ENCODE peak calls at places on chromosomes 6 and 20, in six cellular contexts. One of them, this sample, is unnamed.

GRCh38 chr20:24828992-24829648 is 119.9 kb upstream of the CST7 start:
- DNase-seq in cardiac muscle cell: no peak
- DNase-seq in WERI-Rb-1: no peak
- DNase-seq in heart left ventricle: no peak
- DNase-seq in body of pancreas: no peak
- DNase-seq in RWPE2: peak; percentile 24
- DNase-seq in this sample: no peak

GRCh38 chr6:53979468-53980067 is 131.7 kb upstream of the MLIP start:
- DNase-seq in cardiac muscle cell: peak; percentile 54
- DNase-seq in WERI-Rb-1: no peak
- DNase-seq in heart left ventricle: no peak
- DNase-seq in body of pancreas: no peak
- DNase-seq in RWPE2: no peak
- DNase-seq in this sample: peak; percentile 24

GRCh38 chr6:157727629-157728182 is 95.3 kb upstream of the SNX9 start:
- DNase-seq in cardiac muscle cell: no peak
- DNase-seq in WERI-Rb-1: no peak
- DNase-seq in heart left ventricle: no peak
- DNase-seq in body of pancreas: no peak
- DNase-seq in RWPE2: no peak
- DNase-seq in this sample: no peak

GRCh38 chr6:34531580-34532201 is 24.4 kb downstream of the SPDEF start:
- DNase-seq in cardiac muscle cell: peak; percentile 74
- DNase-seq in WERI-Rb-1: peak; percentile 54
- DNase-seq in heart left ventricle: peak; percentile 82
- DNase-seq in body of pancreas: no peak
- DNase-seq in RWPE2: no peak
- DNase-seq in this sample: peak; percentile 95

GRCh38 chr6:147528511-147529145 is 20.1 kb downstream of the SAMD5 start:
- DNase-seq in cardiac muscle cell: no peak
- DNase-seq in WERI-Rb-1: no peak
- DNase-seq in heart left ventricle: no peak
- DNase-seq in body of pancreas: no peak
- DNase-seq in RWPE2: no peak
- DNase-seq in this sample: no peak

GRCh38 chr20:45904583-45905504 is 7.1 kb downstream of the PLTP start:
- DNase-seq in cardiac muscle cell: no peak
- DNase-seq in WERI-Rb-1: no peak
- DNase-seq in heart left ventricle: peak; percentile 15
- DNase-seq in body of pancreas: no peak
- DNase-seq in RWPE2: no peak
- DNase-seq in this sample: peak; percentile 43

GRCh38 chr6:169112483-169113320 is 140.9 kb downstream of the THBS2 start:
- DNase-seq in cardiac muscle cell: no peak
- DNase-seq in WERI-Rb-1: no peak
- DNase-seq in heart left ventricle: no peak
- DNase-seq in body of pancreas: no peak
- DNase-seq in RWPE2: no peak
- DNase-seq in this sample: no peak

GRCh38 chr20:56001106-56001785 is 4.1 kb downstream of the CBLN4 start:
- DNase-seq in cardiac muscle cell: no peak
- DNase-seq in WERI-Rb-1: no peak
- DNase-seq in heart left ventricle: no peak
- DNase-seq in body of pancreas: peak; percentile 42
- DNase-seq in RWPE2: no peak
- DNase-seq in this sample: no peak

GRCh38 chr6:164167873-164168405 is 753.4 kb downstream of the QKI start:
- DNase-seq in cardiac muscle cell: no peak
- DNase-seq in WERI-Rb-1: no peak
- DNase-seq in heart left ventricle: peak; percentile 35
- DNase-seq in body of pancreas: peak; percentile 19
- DNase-seq in RWPE2: no peak
- DNase-seq in this sample: no peak

GRCh38 chr6:30881987-30882763 is 2.1 kb upstream of the DDR1 start:
- DNase-seq in cardiac muscle cell: peak; percentile 59
- DNase-seq in WERI-Rb-1: peak; percentile 78
- DNase-seq in heart left ventricle: no peak
- DNase-seq in body of pancreas: peak; percentile 29
- DNase-seq in RWPE2: no peak
- DNase-seq in this sample: peak; percentile 80

GRCh38 chr6:108732101-108732870 is 115.9 kb upstream of the ARMC2 start:
- DNase-seq in cardiac muscle cell: no peak
- DNase-seq in WERI-Rb-1: peak; percentile 19
- DNase-seq in heart left ventricle: no peak
- DNase-seq in body of pancreas: no peak
- DNase-seq in RWPE2: peak; percentile 76
- DNase-seq in this sample: no peak

GRCh38 chr20:38057351-38057972 is 23.9 kb downstream of the RPRD1B start:
- DNase-seq in cardiac muscle cell: peak; percentile 96
- DNase-seq in WERI-Rb-1: peak; percentile 87
- DNase-seq in heart left ventricle: peak; percentile 93
- DNase-seq in body of pancreas: peak; percentile 82
- DNase-seq in RWPE2: peak; percentile 96
- DNase-seq in this sample: peak; percentile 84

GRCh38 chr6:116997496-116997895 is 120.5 kb downstream of the RFX6 start:
- DNase-seq in cardiac muscle cell: no peak
- DNase-seq in WERI-Rb-1: no peak
- DNase-seq in heart left ventricle: no peak
- DNase-seq in body of pancreas: no peak
- DNase-seq in RWPE2: no peak
- DNase-seq in this sample: no peak

GRCh38 chr6:26401987-26402658 is at the start of gene BTN3A1:
- DNase-seq in cardiac muscle cell: peak; percentile 69
- DNase-seq in WERI-Rb-1: peak; percentile 83
- DNase-seq in heart left ventricle: peak; percentile 66
- DNase-seq in body of pancreas: peak; percentile 53
- DNase-seq in RWPE2: no peak
- DNase-seq in this sample: peak; percentile 44

GRCh38 chr20:10861619-10862018 is 187.8 kb upstream of the JAG1 start:
- DNase-seq in cardiac muscle cell: no peak
- DNase-seq in WERI-Rb-1: no peak
- DNase-seq in heart left ventricle: no peak
- DNase-seq in body of pancreas: peak; percentile 66
- DNase-seq in RWPE2: no peak
- DNase-seq in this sample: no peak

GRCh38 chr20:38126146-38126912 is 38.7 kb downstream of the TGM2 start:
- DNase-seq in cardiac muscle cell: no peak
- DNase-seq in WERI-Rb-1: no peak
- DNase-seq in heart left ventricle: peak; percentile 36
- DNase-seq in body of pancreas: no peak
- DNase-seq in RWPE2: peak; percentile 75
- DNase-seq in this sample: peak; percentile 11

GRCh38 chr6:39048481-39049399 is at the start of gene GLP1R:
- DNase-seq in cardiac muscle cell: peak; percentile 34
- DNase-seq in WERI-Rb-1: no peak
- DNase-seq in heart left ventricle: no peak
- DNase-seq in body of pancreas: peak; percentile 54
- DNase-seq in RWPE2: no peak
- DNase-seq in this sample: peak; percentile 93

GRCh38 chr6:47306887-47307286 is 2.8 kb downstream of the TNFRSF21 start:
- DNase-seq in cardiac muscle cell: no peak
- DNase-seq in WERI-Rb-1: no peak
- DNase-seq in heart left ventricle: no peak
- DNase-seq in body of pancreas: no peak
- DNase-seq in RWPE2: no peak
- DNase-seq in this sample: no peak

GRCh38 chr20:61399433-61399832 is 147.4 kb downstream of the CDH4 start:
- DNase-seq in cardiac muscle cell: no peak
- DNase-seq in WERI-Rb-1: no peak
- DNase-seq in heart left ventricle: no peak
- DNase-seq in body of pancreas: no peak
- DNase-seq in RWPE2: peak; percentile 77
- DNase-seq in this sample: no peak

GRCh38 chr20:47784256-47784598 is 1.1 kb downstream of the SULF2 start:
- DNase-seq in cardiac muscle cell: no peak
- DNase-seq in WERI-Rb-1: no peak
- DNase-seq in heart left ventricle: no peak
- DNase-seq in body of pancreas: no peak
- DNase-seq in RWPE2: no peak
- DNase-seq in this sample: no peak

GRCh38 chr20:1367479-1367878 is 25.4 kb downstream of the FKBP1A start:
- DNase-seq in cardiac muscle cell: no peak
- DNase-seq in WERI-Rb-1: no peak
- DNase-seq in heart left ventricle: no peak
- DNase-seq in body of pancreas: no peak
- DNase-seq in RWPE2: no peak
- DNase-seq in this sample: no peak

GRCh38 chr20:19449051-19449450 is 236.6 kb downstream of the SLC24A3 start:
- DNase-seq in cardiac muscle cell: no peak
- DNase-seq in WERI-Rb-1: no peak
- DNase-seq in heart left ventricle: no peak
- DNase-seq in body of pancreas: no peak
- DNase-seq in RWPE2: no peak
- DNase-seq in this sample: no peak

GRCh38 chr6:44297063-44298038 is 15.8 kb downstream of the AARS2 start:
- DNase-seq in cardiac muscle cell: peak; percentile 84
- DNase-seq in WERI-Rb-1: peak; percentile 73
- DNase-seq in heart left ventricle: peak; percentile 60
- DNase-seq in body of pancreas: no peak
- DNase-seq in RWPE2: no peak
- DNase-seq in this sample: peak; percentile 94

GRCh38 chr20:49282584-49283171 is 4.8 kb upstream of the ZNFX1 start:
- DNase-seq in cardiac muscle cell: no peak
- DNase-seq in WERI-Rb-1: no peak
- DNase-seq in heart left ventricle: no peak
- DNase-seq in body of pancreas: no peak
- DNase-seq in RWPE2: no peak
- DNase-seq in this sample: no peak

GRCh38 chr20:49284818-49285217 is 7.0 kb upstream of the ZNFX1 start:
- DNase-seq in cardiac muscle cell: no peak
- DNase-seq in WERI-Rb-1: no peak
- DNase-seq in heart left ventricle: no peak
- DNase-seq in body of pancreas: no peak
- DNase-seq in RWPE2: no peak
- DNase-seq in this sample: no peak

GRCh38 chr20:49283703-49284625 is 6.1 kb upstream of the ZNFX1 start:
- DNase-seq in cardiac muscle cell: no peak
- DNase-seq in WERI-Rb-1: no peak
- DNase-seq in heart left ventricle: no peak
- DNase-seq in body of pancreas: no peak
- DNase-seq in RWPE2: no peak
- DNase-seq in this sample: no peak

GRCh38 chr20:49281913-49282467 is 4.1 kb upstream of the ZNFX1 start:
- DNase-seq in cardiac muscle cell: no peak
- DNase-seq in WERI-Rb-1: no peak
- DNase-seq in heart left ventricle: no peak
- DNase-seq in body of pancreas: no peak
- DNase-seq in RWPE2: no peak
- DNase-seq in this sample: no peak

DNA sequence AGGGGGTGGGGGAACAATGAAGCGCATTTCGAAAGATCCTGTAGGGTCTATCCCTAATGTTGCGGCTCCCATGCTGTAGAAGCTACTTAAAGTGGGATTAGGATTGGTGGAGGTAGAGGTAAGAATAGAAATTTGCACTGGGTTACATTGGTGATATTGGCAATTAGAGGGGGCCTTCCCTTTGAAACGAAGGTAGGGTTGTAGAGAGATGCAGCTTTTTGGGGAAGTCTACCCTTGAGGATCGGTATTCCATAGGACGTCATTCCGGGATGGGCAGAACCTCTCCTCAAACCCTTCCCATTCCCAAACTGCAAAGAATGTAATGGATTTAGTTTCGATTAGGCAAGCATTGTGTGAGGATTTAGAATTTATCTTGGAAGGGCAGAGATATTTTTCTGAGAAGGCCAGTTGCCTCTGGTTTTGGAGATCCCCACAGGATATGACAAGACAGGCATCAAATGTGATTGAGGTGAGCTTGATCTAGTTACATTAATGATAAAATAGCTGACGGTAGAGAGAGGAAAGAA is 5.4 kb upstream of the ZNFX1 start:
- DNase-seq in cardiac muscle cell: no peak
- DNase-seq in WERI-Rb-1: no peak
- DNase-seq in heart left ventricle: no peak
- DNase-seq in body of pancreas: no peak
- DNase-seq in RWPE2: no peak
- DNase-seq in this sample: no peak
- H3K36me3 ChIP-seq in cardiac muscle cell: peaks cover 80% of the 10 kb centered on the region
- H3K36me3 ChIP-seq in WERI-Rb-1: peaks cover 98% of the 10 kb centered on the region
- H3K36me3 ChIP-seq in heart left ventricle: peaks cover 97% of the 10 kb centered on the region
- H3K36me3 ChIP-seq in body of pancreas: peaks cover 50% of the 10 kb centered on the region
- H3K36me3 ChIP-seq in RWPE2: peaks cover 97% of the 10 kb centered on the region
- H3K36me3 ChIP-seq in this sample: peaks cover 83% of the 10 kb centered on the region

DNA sequence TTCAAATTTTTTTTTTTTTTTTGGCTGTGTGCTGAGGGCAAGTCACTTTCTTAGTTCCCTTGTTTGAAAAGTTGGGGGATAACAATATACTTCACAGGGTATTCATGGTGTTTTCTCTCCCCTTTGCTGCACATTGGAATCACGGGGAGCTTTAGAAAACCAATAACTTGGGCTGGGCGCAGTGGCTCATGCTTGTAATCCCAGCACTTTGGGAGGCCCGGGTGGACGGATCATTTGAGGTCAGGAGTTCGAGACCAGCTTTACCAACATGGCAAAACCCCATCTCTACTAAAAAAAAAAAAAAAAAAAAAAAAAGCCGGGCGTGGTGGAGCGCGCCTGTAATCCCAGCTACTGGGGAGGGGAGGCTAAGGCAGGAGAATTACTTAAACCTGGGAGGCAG is 15.9 kb downstream of the SRSF3 start:
- DNase-seq in cardiac muscle cell: no peak
- DNase-seq in WERI-Rb-1: no peak
- DNase-seq in heart left ventricle: no peak
- DNase-seq in body of pancreas: no peak
- DNase-seq in RWPE2: no peak
- DNase-seq in this sample: no peak
- H3K36me3 ChIP-seq in cardiac muscle cell: peaks cover 43% of the 10 kb centered on the region
- H3K36me3 ChIP-seq in WERI-Rb-1: peaks cover 97% of the 10 kb centered on the region
- H3K36me3 ChIP-seq in heart left ventricle: peaks cover 93% of the 10 kb centered on the region
- H3K36me3 ChIP-seq in body of pancreas: no peaks in the 10 kb centered on the region
- H3K36me3 ChIP-seq in RWPE2: peaks cover 79% of the 10 kb centered on the region
- H3K36me3 ChIP-seq in this sample: peaks cover 29% of the 10 kb centered on the region

GRCh38 chr6:3270258-3270657 is 11.5 kb downstream of the PSMG4 start:
- DNase-seq in cardiac muscle cell: no peak
- DNase-seq in WERI-Rb-1: no peak
- DNase-seq in heart left ventricle: no peak
- DNase-seq in body of pancreas: no peak
- DNase-seq in RWPE2: no peak
- DNase-seq in this sample: no peak
- H3K36me3 ChIP-seq in cardiac muscle cell: peaks cover 11% of the 10 kb centered on the region
- H3K36me3 ChIP-seq in WERI-Rb-1: peaks cover 56% of the 10 kb centered on the region
- H3K36me3 ChIP-seq in heart left ventricle: peaks cover 61% of the 10 kb centered on the region
- H3K36me3 ChIP-seq in body of pancreas: no peaks in the 10 kb centered on the region
- H3K36me3 ChIP-seq in RWPE2: peaks cover 36% of the 10 kb centered on the region
- H3K36me3 ChIP-seq in this sample: peaks cover 18% of the 10 kb centered on the region

DNA sequence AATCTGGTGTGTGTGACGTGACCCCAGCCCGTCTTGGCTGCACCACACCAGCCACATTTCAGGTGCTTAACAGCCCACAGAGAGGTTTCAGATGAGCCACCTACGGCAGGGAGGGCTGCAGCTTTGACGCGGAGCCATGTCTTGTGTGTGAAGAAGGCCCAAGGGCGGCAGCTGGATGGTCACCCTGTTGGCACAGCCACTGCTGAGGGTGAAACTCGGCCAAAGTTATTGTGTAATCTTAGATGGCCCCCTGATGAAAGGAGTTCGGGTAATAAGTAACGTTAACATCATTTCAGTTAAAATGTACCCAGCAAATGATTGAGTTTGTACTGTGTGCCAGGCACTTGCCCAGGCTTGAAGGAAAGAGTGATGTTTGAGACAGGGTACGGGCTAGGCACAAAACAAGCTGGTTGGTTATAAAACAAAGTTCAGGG is 97.2 kb downstream of the SSR1 start:
- DNase-seq in cardiac muscle cell: no peak
- DNase-seq in WERI-Rb-1: no peak
- DNase-seq in heart left ventricle: no peak
- DNase-seq in body of pancreas: peak; percentile 84
- DNase-seq in RWPE2: no peak
- DNase-seq in this sample: no peak
- H3K36me3 ChIP-seq in cardiac muscle cell: peaks cover 16% of the 10 kb centered on the region
- H3K36me3 ChIP-seq in WERI-Rb-1: peaks cover 73% of the 10 kb centered on the region
- H3K36me3 ChIP-seq in heart left ventricle: peaks cover 76% of the 10 kb centered on the region
- H3K36me3 ChIP-seq in body of pancreas: no peaks in the 10 kb centered on the region
- H3K36me3 ChIP-seq in RWPE2: peaks cover 86% of the 10 kb centered on the region
- H3K36me3 ChIP-seq in this sample: peaks cover 18% of the 10 kb centered on the region